ENCODE peak calls at places on chromosomes 13 and 19, in five cellular contexts. P is neuronal stem cell, B is heart left ventricle, I is tibial artery, D is cardiac muscle cell. C is an unnamed sample.

GRCh38 chr13:83498486-83499190 is 383.6 kb downstream of the SLITRK1 start:
- DNase-seq in P (no peak), B (no peak), I (no peak), D (peak; percentile 21), C (no peak)

GRCh38 chr19:58544591-58545285 is 874 bp downstream of the TRIM28 start:
- DNase-seq in P (peak; percentile 73), B (no peak), I (no peak), D (peak; percentile 66), C (no peak)

GRCh38 chr19:52190679-52191293 is 934 bp downstream of the PPP2R1A start:
- DNase-seq in P (peak; percentile 27), B (peak; percentile 67), I (no peak), D (peak; percentile 58), C (peak; percentile 65)

GRCh38 chr19:2034729-2035589 is 16.1 kb downstream of the MKNK2 start:
- DNase-seq in P (no peak), B (peak; percentile 73), I (no peak), D (peak; percentile 67), C (no peak)

GRCh38 chr13:97325738-97326137 is 103.6 kb downstream of the MBNL2 start:
- DNase-seq in P (no peak), B (no peak), I (no peak), D (no peak), C (no peak)

GRCh38 chr13:60260440-60260839 is 96.7 kb upstream of the DIAPH3 start:
- DNase-seq in P (no peak), B (no peak), I (no peak), D (no peak), C (no peak)

GRCh38 chr19:6150289-6150688 is 14.8 kb downstream of the ACSBG2 start:
- DNase-seq in P (no peak), B (no peak), I (no peak), D (no peak), C (no peak)

GRCh38 chr19:44741841-44742352 is 6.6 kb upstream of the BCL3 start:
- DNase-seq in P (no peak), B (peak; percentile 98), I (peak; percentile 99), D (peak; percentile 100), C (peak; percentile 80)

GRCh38 chr19:18023596-18024212 is 15.7 kb downstream of the ARRDC2 start:
- DNase-seq in P (no peak), B (peak; percentile 94), I (peak; percentile 94), D (peak; percentile 95), C (no peak)

GRCh38 chr19:18961767-18962423 is 20.9 kb upstream of the HOMER3 start:
- DNase-seq in P (peak; percentile 29), B (no peak), I (no peak), D (no peak), C (no peak)

GRCh38 chr13:42575938-42576337 is 2.0 kb downstream of the TNFSF11 start:
- DNase-seq in P (no peak), B (no peak), I (no peak), D (no peak), C (no peak)

GRCh38 chr13:50708461-50708860 is 135.0 kb downstream of the DLEU7 start:
- DNase-seq in P (no peak), B (no peak), I (no peak), D (peak; percentile 61), C (no peak)

GRCh38 chr19:27793128-27793643 is 1419.8 kb downstream of the UQCRFS1 start:
- DNase-seq in P (peak; percentile 65), B (peak; percentile 75), I (peak; percentile 72), D (peak; percentile 79), C (peak; percentile 77)

GRCh38 chr13:95246292-95247082 is 54.8 kb downstream of the ABCC4 start:
- DNase-seq in P (no peak), B (no peak), I (no peak), D (no peak), C (no peak)

GRCh38 chr13:23876265-23876664 is 12.9 kb downstream of the MIPEP start:
- DNase-seq in P (no peak), B (no peak), I (no peak), D (peak; percentile 29), C (no peak)

GRCh38 chr13:94252209-94252608 is 227.3 kb downstream of the DCT start:
- DNase-seq in P (no peak), B (no peak), I (no peak), D (no peak), C (no peak)

GRCh38 chr19:29873801-29874575 is 62.2 kb downstream of the CCNE1 start:
- DNase-seq in P (no peak), B (no peak), I (no peak), D (no peak), C (no peak)

GRCh38 chr19:29875931-29876330 is 64.1 kb downstream of the CCNE1 start:
- DNase-seq in P (no peak), B (no peak), I (no peak), D (no peak), C (no peak)

GRCh38 chr19:29878973-29879654 is 62.9 kb upstream of the URI1 start:
- DNase-seq in P (no peak), B (no peak), I (peak; percentile 74), D (peak; percentile 19), C (no peak)

GRCh38 chr19:29879655-29879974 is 62.4 kb upstream of the URI1 start:
- DNase-seq in P (no peak), B (no peak), I (no peak), D (no peak), C (no peak)

DNA sequence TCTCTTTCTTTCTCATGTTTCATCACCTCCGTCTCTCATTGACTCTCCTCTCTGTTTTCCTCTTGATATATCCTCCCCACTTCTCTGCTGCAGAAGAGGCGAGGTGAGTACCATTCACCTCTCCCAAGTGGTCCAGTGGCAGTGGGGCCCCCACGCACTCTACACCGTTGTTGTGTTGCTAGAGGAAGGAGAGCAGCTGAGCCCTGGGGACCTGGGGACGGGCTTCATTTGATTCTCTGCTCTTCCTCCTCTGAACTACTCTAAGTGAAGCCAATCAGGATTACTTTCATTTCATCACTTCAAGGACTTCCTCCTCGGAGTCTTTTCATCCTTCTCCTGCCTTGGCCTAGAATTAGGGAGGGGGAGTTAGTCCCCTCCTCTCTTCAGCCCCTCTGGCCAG is 64.6 kb downstream of the CCNE1 start:
- DNase-seq in P (no peak), B (no peak), I (no peak), D (no peak), C (no peak)
- H3K27ac ChIP-seq in P (no peak overlapping the region), B (no peak overlapping the region), I (no peak overlapping the region), D (no peak overlapping the region), C (no peak overlapping the region)

GRCh38 chr13:93218583-93218982 is 8.0 kb upstream of the GPC6 start:
- DNase-seq in P (no peak), B (no peak), I (no peak), D (no peak), C (no peak)

GRCh38 chr13:93216122-93216521 is 10.5 kb upstream of the GPC6 start:
- DNase-seq in P (no peak), B (no peak), I (no peak), D (no peak), C (no peak)

GRCh38 chr13:93220073-93220472 is 6.5 kb upstream of the GPC6 start:
- DNase-seq in P (no peak), B (no peak), I (no peak), D (no peak), C (no peak)

DNA sequence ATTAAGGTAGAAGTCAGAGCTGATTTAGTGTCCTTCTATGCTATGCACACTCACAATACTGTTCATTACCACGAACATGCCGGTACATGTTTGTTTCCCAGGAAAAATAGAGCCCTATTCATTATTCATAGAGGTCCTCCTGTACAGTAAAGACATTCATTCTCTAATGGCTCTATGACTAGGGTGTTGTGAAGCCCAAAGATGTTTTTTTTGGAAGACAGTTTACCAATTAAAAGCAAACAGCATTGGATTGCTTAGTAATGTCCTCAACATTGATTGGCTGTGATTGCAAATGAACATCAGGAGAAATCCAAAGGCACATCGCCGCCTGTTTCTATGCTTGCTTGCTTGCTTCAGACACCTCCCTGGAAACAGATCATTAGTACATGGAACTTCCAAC is 8.9 kb upstream of the GPC6 start:
- DNase-seq in P (no peak), B (no peak), I (no peak), D (no peak), C (no peak)
- H3K27ac ChIP-seq in P (no peak overlapping the region), B (no peak overlapping the region), I (no peak overlapping the region), D (no peak overlapping the region), C (no peak overlapping the region)

GRCh38 chr13:114033541-114034315 is 59.9 kb upstream of the C13orf46 start:
- DNase-seq in P (no peak), B (no peak), I (no peak), D (no peak), C (no peak)

GRCh38 chr13:114030666-114031610 is 57.1 kb upstream of the C13orf46 start:
- DNase-seq in P (no peak), B (peak; percentile 40), I (no peak), D (no peak), C (no peak)

GRCh38 chr13:114031631-114032030 is 57.8 kb upstream of the C13orf46 start:
- DNase-seq in P (no peak), B (no peak), I (no peak), D (no peak), C (no peak)

GRCh38 chr13:114029866-114030625 is 56.2 kb upstream of the C13orf46 start:
- DNase-seq in P (no peak), B (peak; percentile 60), I (no peak), D (no peak), C (no peak)

DNA sequence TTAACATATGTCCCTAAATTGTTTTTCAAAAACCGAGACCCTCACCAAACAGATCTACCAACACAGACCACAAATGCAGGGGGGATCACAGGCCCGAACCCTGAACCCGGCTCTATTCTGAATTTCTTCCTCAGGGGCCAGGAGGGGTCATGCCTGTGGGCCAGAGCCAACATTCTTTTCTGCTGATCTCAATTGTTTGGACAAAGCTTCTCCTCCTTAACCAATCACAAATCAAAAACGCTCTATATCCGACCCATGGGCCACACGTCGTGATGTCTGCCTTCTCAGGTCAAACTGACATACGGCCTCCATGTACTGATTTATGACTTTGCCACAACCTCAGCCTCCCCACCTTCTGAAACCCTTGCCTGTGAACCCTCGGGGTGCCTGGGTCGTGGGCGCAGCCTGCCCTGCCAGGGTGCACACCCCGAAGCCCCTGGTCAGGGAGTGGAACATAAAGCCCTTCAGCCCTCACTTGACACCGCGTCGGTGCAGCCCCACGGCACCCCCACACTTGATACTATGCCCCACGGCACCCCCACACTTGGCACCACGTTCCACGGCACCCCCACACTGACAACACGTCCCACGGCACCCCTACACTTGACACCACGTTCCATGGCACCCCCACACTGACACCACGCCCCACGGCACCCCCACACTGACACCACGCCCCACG is 58.4 kb upstream of the C13orf46 start:
- DNase-seq in P (no peak), B (no peak), I (no peak), D (peak; percentile 79), C (no peak)
- H3K27ac ChIP-seq in P (no peak overlapping the region), B (no peak overlapping the region), I (peak overlapping the region; percentile 64), D (no peak overlapping the region), C (no peak overlapping the region)

GRCh38 chr13:21898461-21898860 is 227.6 kb downstream of the FGF9 start:
- DNase-seq in P (no peak), B (no peak), I (no peak), D (no peak), C (no peak)

GRCh38 chr13:21894091-21894490 is 223.2 kb downstream of the FGF9 start:
- DNase-seq in P (no peak), B (no peak), I (no peak), D (no peak), C (no peak)

GRCh38 chr13:21897140-21897539 is 226.3 kb downstream of the FGF9 start:
- DNase-seq in P (no peak), B (no peak), I (no peak), D (no peak), C (no peak)

GRCh38 chr13:21895769-21896168 is 224.9 kb downstream of the FGF9 start:
- DNase-seq in P (no peak), B (no peak), I (no peak), D (no peak), C (no peak)

GRCh38 chr13:21894703-21895699 is 224.1 kb downstream of the FGF9 start:
- DNase-seq in P (no peak), B (no peak), I (no peak), D (no peak), C (no peak)
- H3K27ac ChIP-seq in P (no peak overlapping the region), B (no peak overlapping the region), I (no peak overlapping the region), D (no peak overlapping the region), C (no peak overlapping the region)

C was measured in caudate nucleus.